ENCODE peak calls at places on chromosomes 6 and 20, in eight cellular contexts. Y, S, X, N, K, Z, G and Q are unnamed samples.

GRCh38 chr20:63121246-63121645 is 94.7 kb downstream of the YTHDF1 start:
- DNase-seq in Y (no peak), S (no peak), X (no peak), N (no peak), K (no peak), Z (no peak), G (no peak), Q (peak; percentile 3)

GRCh38 chr20:40486297-40486696 is 202.7 kb downstream of the MAFB start:
- DNase-seq in Y (no peak), S (no peak), X (no peak), N (no peak), K (no peak), Z (no peak), G (no peak), Q (no peak)

GRCh38 chr6:142940487-142940886 is 4.5 kb downstream of the HIVEP2 start:
- DNase-seq in Y (no peak), S (no peak), X (no peak), N (no peak), K (peak; percentile 61), Z (no peak), G (no peak), Q (no peak)

GRCh38 chr20:50083034-50083433 is 29.9 kb downstream of the UBE2V1 start:
- DNase-seq in Y (no peak), S (no peak), X (peak; percentile 18), N (no peak), K (no peak), Z (no peak), G (no peak), Q (no peak)

GRCh38 chr20:380763-381580 is 412 bp downstream of the TRIB3 start:
- DNase-seq in Y (peak; percentile 75), S (peak; percentile 90), X (peak; percentile 42), N (no peak), K (peak; percentile 81), Z (peak; percentile 66), G (peak; percentile 95), Q (peak; percentile 70)

GRCh38 chr20:8132632-8133587 is 844 bp downstream of the PLCB1 start:
- DNase-seq in Y (peak; percentile 53), S (peak; percentile 66), X (peak; percentile 56), N (no peak), K (peak; percentile 51), Z (no peak), G (peak; percentile 82), Q (peak; percentile 59)

GRCh38 chr20:8757146-8757545 is 311.7 kb upstream of the PLCB4 start:
- DNase-seq in Y (peak; percentile 69), S (no peak), X (no peak), N (peak; percentile 42), K (peak; percentile 71), Z (peak; percentile 56), G (no peak), Q (no peak)

GRCh38 chr6:3825331-3825831 is 23.8 kb upstream of the FAM50B start:
- DNase-seq in Y (peak; percentile 42), S (peak; percentile 91), X (peak; percentile 44), N (no peak), K (peak; percentile 66), Z (no peak), G (peak; percentile 85), Q (peak; percentile 71)

GRCh38 chr6:40477246-40478126 is 109.7 kb downstream of the LRFN2 start:
- DNase-seq in Y (no peak), S (peak; percentile 88), X (no peak), N (no peak), K (no peak), Z (peak; percentile 99), G (no peak), Q (no peak)

GRCh38 chr20:47788741-47789080 is 3.4 kb upstream of the SULF2 start:
- DNase-seq in Y (no peak), S (no peak), X (no peak), N (no peak), K (no peak), Z (no peak), G (no peak), Q (no peak)

GRCh38 chr6:34578445-34579262 is 22.5 kb upstream of the SPDEF start:
- DNase-seq in Y (no peak), S (no peak), X (no peak), N (no peak), K (no peak), Z (no peak), G (no peak), Q (peak; percentile 25)

GRCh38 chr6:126661646-126662045 is 321.7 kb downstream of the CENPW start:
- DNase-seq in Y (peak; percentile 71), S (no peak), X (no peak), N (peak; percentile 33), K (peak; percentile 76), Z (no peak), G (no peak), Q (no peak)

GRCh38 chr20:22619806-22620205 is 35.4 kb upstream of the FOXA2 start:
- DNase-seq in Y (no peak), S (peak; percentile 67), X (no peak), N (no peak), K (no peak), Z (no peak), G (no peak), Q (no peak)

GRCh38 chr20:32028647-32029372 is 18.6 kb downstream of the CCM2L start:
- DNase-seq in Y (no peak), S (peak; percentile 79), X (no peak), N (no peak), K (peak; percentile 20), Z (peak; percentile 45), G (no peak), Q (no peak)

GRCh38 chr20:10671221-10671849 is 2.5 kb downstream of the JAG1 start:
- DNase-seq in Y (peak; percentile 98), S (peak; percentile 88), X (peak; percentile 80), N (peak; percentile 90), K (peak; percentile 95), Z (peak; percentile 92), G (peak; percentile 89), Q (peak; percentile 69)

GRCh38 chr20:43844778-43845614 is 69.7 kb upstream of the TOX2 start:
- DNase-seq in Y (peak; percentile 96), S (no peak), X (peak; percentile 70), N (peak; percentile 63), K (peak; percentile 91), Z (peak; percentile 90), G (no peak), Q (peak; percentile 25)

GRCh38 chr6:74356385-74356784 is 660.4 kb downstream of the CD109 start:
- DNase-seq in Y (no peak), S (no peak), X (no peak), N (no peak), K (no peak), Z (peak; percentile 34), G (no peak), Q (no peak)

GRCh38 chr6:48249071-48249470 is 138.1 kb upstream of the PTCHD4 start:
- DNase-seq in Y (no peak), S (no peak), X (no peak), N (no peak), K (no peak), Z (no peak), G (no peak), Q (no peak)

GRCh38 chr6:37877373-37878149 is 58.0 kb downstream of the ZFAND3 start:
- DNase-seq in Y (peak; percentile 19), S (no peak), X (no peak), N (no peak), K (peak; percentile 8), Z (no peak), G (no peak), Q (no peak)

GRCh38 chr6:100633096-100633766 is 168.5 kb upstream of the SIM1 start:
- DNase-seq in Y (peak; percentile 63), S (no peak), X (no peak), N (peak; percentile 10), K (peak; percentile 89), Z (peak; percentile 15), G (no peak), Q (no peak)

GRCh38 chr6:108592371-108593337 is 31.9 kb downstream of the FOXO3 start:
- DNase-seq in Y (peak; percentile 78), S (no peak), X (no peak), N (no peak), K (peak; percentile 66), Z (no peak), G (no peak), Q (no peak)

GRCh38 chr20:50379049-50379990 is 130.9 kb upstream of the PTPN1 start:
- DNase-seq in Y (peak; percentile 97), S (no peak), X (peak; percentile 98), N (peak; percentile 46), K (peak; percentile 98), Z (peak; percentile 94), G (peak; percentile 88), Q (peak; percentile 86)

GRCh38 chr20:61490721-61491120 is 238.7 kb downstream of the CDH4 start:
- DNase-seq in Y (no peak), S (no peak), X (no peak), N (no peak), K (no peak), Z (no peak), G (no peak), Q (no peak)
- H3K9me3 ChIP-seq in Y (no peaks in the 10 kb centered on the region), S (no peaks in the 10 kb centered on the region), X (no peaks in the 10 kb centered on the region), N (no peaks in the 10 kb centered on the region), K (no peaks in the 10 kb centered on the region), Z (no peaks in the 10 kb centered on the region), G (peaks cover 9% of the 10 kb centered on the region), Q (no peaks in the 10 kb centered on the region)

GRCh38 chr20:1901704-1902103 is 6.5 kb downstream of the SIRPA start:
- DNase-seq in Y (no peak), S (no peak), X (no peak), N (no peak), K (no peak), Z (no peak), G (no peak), Q (no peak)
- H3K27ac ChIP-seq in Y (no peak overlapping the region), S (no peak overlapping the region), X (no peak overlapping the region), N (no peak overlapping the region), K (no peak overlapping the region), Z (no peak overlapping the region), G (no peak overlapping the region), Q (no peak overlapping the region)

DNA sequence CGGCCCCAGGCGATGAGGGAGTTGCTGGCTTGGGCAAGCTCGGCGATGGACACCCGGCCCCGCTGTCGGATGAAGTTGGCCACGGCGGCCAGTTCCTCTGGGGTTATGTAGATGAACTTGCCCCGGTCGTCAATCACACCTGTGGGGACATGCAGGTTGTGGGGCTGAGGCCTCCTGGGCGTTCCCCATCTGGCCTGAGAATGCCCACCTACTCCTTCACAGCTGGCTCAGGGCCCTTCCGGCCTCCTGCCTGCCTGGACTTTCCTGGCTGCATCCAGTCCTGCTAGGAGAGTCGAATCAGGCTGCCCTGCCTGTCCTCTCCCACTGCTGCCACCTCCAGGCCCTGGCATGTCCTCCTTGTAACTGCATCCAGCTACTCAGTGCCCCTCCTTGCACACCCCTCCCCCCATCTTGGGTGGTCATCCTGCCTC is 13.8 kb downstream of the DDRGK1 start:
- DNase-seq in Y (no peak), S (no peak), X (no peak), N (no peak), K (no peak), Z (no peak), G (peak; percentile 77), Q (peak; percentile 45)
- H3K9me3 ChIP-seq in Y (no peaks in the 10 kb centered on the region), S (no peaks in the 10 kb centered on the region), X (no peaks in the 10 kb centered on the region), N (no peaks in the 10 kb centered on the region), K (no peaks in the 10 kb centered on the region), Z (no peaks in the 10 kb centered on the region), G (no peaks in the 10 kb centered on the region), Q (no peaks in the 10 kb centered on the region)

GRCh38 chr6:157787080-157787479 is 36.0 kb upstream of the SNX9 start:
- DNase-seq in Y (peak; percentile 11), S (no peak), X (no peak), N (no peak), K (peak; percentile 46), Z (no peak), G (no peak), Q (no peak)
- H3K27ac ChIP-seq in Y (no peak overlapping the region), S (no peak overlapping the region), X (no peak overlapping the region), N (no peak overlapping the region), K (no peak overlapping the region), Z (no peak overlapping the region), G (no peak overlapping the region), Q (no peak overlapping the region)

GRCh38 chr6:4829089-4829488 is 52.9 kb downstream of the CDYL start:
- DNase-seq in Y (no peak), S (no peak), X (no peak), N (no peak), K (no peak), Z (no peak), G (no peak), Q (no peak)
- H3K9me3 ChIP-seq in Y (no peaks in the 10 kb centered on the region), S (peaks cover 37% of the 10 kb centered on the region), X (no peaks in the 10 kb centered on the region), N (peaks cover 16% of the 10 kb centered on the region), K (no peaks in the 10 kb centered on the region), Z (peaks cover 38% of the 10 kb centered on the region), G (peaks cover 50% of the 10 kb centered on the region), Q (peaks cover 12% of the 10 kb centered on the region)